ENCODE peak calls at places on chromosomes 13 and 19, in five cellular contexts. One of them, this sample, is unnamed.

GRCh38 chr13:112725346-112726017 is 35.6 kb downstream of the ATP11A start:
- DNase-seq in esophagus muscularis mucosa: no peak
- DNase-seq in upper lobe of left lung: peak; percentile 62
- DNase-seq in tibial nerve: no peak
- DNase-seq in adrenal gland: peak; percentile 76
- DNase-seq in this sample: peak; percentile 74

GRCh38 chr13:77338329-77338728 is 11.4 kb upstream of the MYCBP2 start:
- DNase-seq in esophagus muscularis mucosa: no peak
- DNase-seq in upper lobe of left lung: no peak
- DNase-seq in tibial nerve: no peak
- DNase-seq in adrenal gland: no peak
- DNase-seq in this sample: no peak

GRCh38 chr13:98172570-98173405 is 4.3 kb downstream of the RNF113B start:
- DNase-seq in esophagus muscularis mucosa: no peak
- DNase-seq in upper lobe of left lung: no peak
- DNase-seq in tibial nerve: no peak
- DNase-seq in adrenal gland: no peak
- DNase-seq in this sample: no peak

GRCh38 chr13:35630551-35631275 is 154.2 kb upstream of the MAB21L1 start:
- DNase-seq in esophagus muscularis mucosa: no peak
- DNase-seq in upper lobe of left lung: no peak
- DNase-seq in tibial nerve: no peak
- DNase-seq in adrenal gland: peak; percentile 11
- DNase-seq in this sample: peak; percentile 4

GRCh38 chr19:35095667-35096368 is 19.8 kb upstream of the FXYD3 start:
- DNase-seq in esophagus muscularis mucosa: no peak
- DNase-seq in upper lobe of left lung: no peak
- DNase-seq in tibial nerve: no peak
- DNase-seq in adrenal gland: no peak
- DNase-seq in this sample: no peak

GRCh38 chr13:57629391-57629804 is 2.1 kb upstream of the PCDH17 start:
- DNase-seq in esophagus muscularis mucosa: no peak
- DNase-seq in upper lobe of left lung: no peak
- DNase-seq in tibial nerve: no peak
- DNase-seq in adrenal gland: no peak
- DNase-seq in this sample: no peak

GRCh38 chr19:33905473-33905936 is 108.8 kb downstream of the KCTD15 start:
- DNase-seq in esophagus muscularis mucosa: no peak
- DNase-seq in upper lobe of left lung: no peak
- DNase-seq in tibial nerve: no peak
- DNase-seq in adrenal gland: peak; percentile 13
- DNase-seq in this sample: no peak

GRCh38 chr13:77460195-77460594 is 75.3 kb upstream of the SCEL start:
- DNase-seq in esophagus muscularis mucosa: no peak
- DNase-seq in upper lobe of left lung: peak; percentile 68
- DNase-seq in tibial nerve: peak; percentile 27
- DNase-seq in adrenal gland: peak; percentile 19
- DNase-seq in this sample: no peak

GRCh38 chr13:42219051-42219450 is 52.9 kb upstream of the AKAP11 start:
- DNase-seq in esophagus muscularis mucosa: no peak
- DNase-seq in upper lobe of left lung: no peak
- DNase-seq in tibial nerve: no peak
- DNase-seq in adrenal gland: no peak
- DNase-seq in this sample: no peak

GRCh38 chr19:32018014-32018413 is 327.4 kb upstream of the ZNF507 start:
- DNase-seq in esophagus muscularis mucosa: peak; percentile 72
- DNase-seq in upper lobe of left lung: no peak
- DNase-seq in tibial nerve: peak; percentile 30
- DNase-seq in adrenal gland: peak; percentile 77
- DNase-seq in this sample: no peak

GRCh38 chr19:14367016-14367415 is 14.2 kb upstream of the ADGRE5 start:
- DNase-seq in esophagus muscularis mucosa: no peak
- DNase-seq in upper lobe of left lung: no peak
- DNase-seq in tibial nerve: no peak
- DNase-seq in adrenal gland: no peak
- DNase-seq in this sample: no peak

GRCh38 chr19:51691122-51692064 is 1.7 kb upstream of the SPACA6 start:
- DNase-seq in esophagus muscularis mucosa: peak; percentile 60
- DNase-seq in upper lobe of left lung: no peak
- DNase-seq in tibial nerve: no peak
- DNase-seq in adrenal gland: peak; percentile 46
- DNase-seq in this sample: no peak

GRCh38 chr19:7333198-7334118 is 15.3 kb upstream of the ARHGEF18 start:
- DNase-seq in esophagus muscularis mucosa: no peak
- DNase-seq in upper lobe of left lung: no peak
- DNase-seq in tibial nerve: no peak
- DNase-seq in adrenal gland: peak; percentile 56
- DNase-seq in this sample: no peak

GRCh38 chr13:77298403-77298802 is 28.5 kb downstream of the MYCBP2 start:
- DNase-seq in esophagus muscularis mucosa: no peak
- DNase-seq in upper lobe of left lung: no peak
- DNase-seq in tibial nerve: no peak
- DNase-seq in adrenal gland: no peak
- DNase-seq in this sample: no peak

GRCh38 chr19:55216461-55217198 is 7.3 kb upstream of the PTPRH start:
- DNase-seq in esophagus muscularis mucosa: no peak
- DNase-seq in upper lobe of left lung: peak; percentile 58
- DNase-seq in tibial nerve: peak; percentile 43
- DNase-seq in adrenal gland: peak; percentile 96
- DNase-seq in this sample: peak; percentile 99

GRCh38 chr19:46913852-46914430 is 53.1 kb downstream of the ARHGAP35 start:
- DNase-seq in esophagus muscularis mucosa: no peak
- DNase-seq in upper lobe of left lung: no peak
- DNase-seq in tibial nerve: no peak
- DNase-seq in adrenal gland: no peak
- DNase-seq in this sample: no peak

GRCh38 chr19:11457115-11457514 is 21.7 kb downstream of the PRKCSH start:
- DNase-seq in esophagus muscularis mucosa: no peak
- DNase-seq in upper lobe of left lung: no peak
- DNase-seq in tibial nerve: no peak
- DNase-seq in adrenal gland: peak; percentile 20
- DNase-seq in this sample: no peak

GRCh38 chr13:38905861-38906260 is 84.8 kb downstream of the STOML3 start:
- DNase-seq in esophagus muscularis mucosa: no peak
- DNase-seq in upper lobe of left lung: no peak
- DNase-seq in tibial nerve: no peak
- DNase-seq in adrenal gland: no peak
- DNase-seq in this sample: no peak

GRCh38 chr19:508204-509150 is 1.2 kb downstream of the TPGS1 start:
- DNase-seq in esophagus muscularis mucosa: no peak
- DNase-seq in upper lobe of left lung: no peak
- DNase-seq in tibial nerve: no peak
- DNase-seq in adrenal gland: no peak
- DNase-seq in this sample: no peak

GRCh38 chr19:512548-513365 is 5.5 kb downstream of the TPGS1 start:
- DNase-seq in esophagus muscularis mucosa: no peak
- DNase-seq in upper lobe of left lung: peak; percentile 63
- DNase-seq in tibial nerve: no peak
- DNase-seq in adrenal gland: no peak
- DNase-seq in this sample: no peak

GRCh38 chr19:510606-511100 is 3.4 kb downstream of the TPGS1 start:
- DNase-seq in esophagus muscularis mucosa: no peak
- DNase-seq in upper lobe of left lung: peak; percentile 78
- DNase-seq in tibial nerve: no peak
- DNase-seq in adrenal gland: peak; percentile 69
- DNase-seq in this sample: peak; percentile 90

GRCh38 chr19:513368-514165 is 6.3 kb downstream of the TPGS1 start:
- DNase-seq in esophagus muscularis mucosa: no peak
- DNase-seq in upper lobe of left lung: no peak
- DNase-seq in tibial nerve: no peak
- DNase-seq in adrenal gland: no peak
- DNase-seq in this sample: no peak

GRCh38 chr19:511101-511841 is 4.0 kb downstream of the TPGS1 start:
- DNase-seq in esophagus muscularis mucosa: no peak
- DNase-seq in upper lobe of left lung: peak; percentile 46
- DNase-seq in tibial nerve: no peak
- DNase-seq in adrenal gland: no peak
- DNase-seq in this sample: no peak
- TF ChIP-seq POLR2A in esophagus muscularis mucosa: no peak
- TF ChIP-seq POLR2A in upper lobe of left lung: no peak
- TF ChIP-seq POLR2A in tibial nerve: no peak
- TF ChIP-seq POLR2A in adrenal gland: no peak
- TF ChIP-seq POLR2A in this sample: no peak

DNA sequence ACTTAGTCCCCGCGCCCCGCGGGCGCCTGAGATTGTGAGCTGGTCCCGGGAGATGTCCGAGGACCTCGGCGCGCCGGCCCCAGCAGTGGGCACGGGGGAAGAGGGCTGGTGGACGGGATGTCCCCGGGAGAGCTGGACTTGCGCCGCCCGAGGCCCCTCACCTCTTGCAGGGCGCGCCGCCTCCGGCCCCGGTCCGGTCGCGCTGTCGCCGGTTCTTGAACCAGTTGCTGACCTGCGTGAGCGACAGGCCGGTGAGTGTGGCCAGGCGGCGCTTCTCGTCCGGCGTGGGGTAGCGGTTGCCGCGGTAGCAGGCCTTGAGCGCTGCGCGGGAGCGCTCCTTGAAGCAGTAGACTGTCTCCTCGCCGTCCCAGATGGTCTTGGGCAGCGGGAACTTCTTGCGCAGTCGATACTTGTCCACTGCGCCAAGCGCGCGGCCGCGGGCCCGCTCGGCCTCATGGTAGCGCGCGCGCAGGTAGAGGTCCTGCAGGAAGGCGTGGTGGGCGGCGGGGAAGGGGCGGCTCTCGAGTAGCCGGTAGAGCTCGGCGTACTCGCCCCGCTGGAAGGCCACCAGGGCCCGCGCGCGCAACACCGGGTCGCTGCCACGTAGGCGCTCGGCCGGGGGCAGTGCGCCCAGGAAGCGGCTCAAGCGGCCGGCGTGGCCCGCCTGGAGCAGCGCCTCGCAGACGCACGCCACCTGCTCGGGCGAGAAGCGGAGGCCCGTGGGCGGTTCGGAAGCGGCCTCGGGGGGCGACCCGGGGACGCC is 990 bp downstream of the SIX5 start:
- DNase-seq in esophagus muscularis mucosa: no peak
- DNase-seq in upper lobe of left lung: peak; percentile 73
- DNase-seq in tibial nerve: no peak
- DNase-seq in adrenal gland: peak; percentile 73
- DNase-seq in this sample: peak; percentile 40
- TF ChIP-seq POLR2A in esophagus muscularis mucosa: no peak
- TF ChIP-seq POLR2A in upper lobe of left lung: no peak
- TF ChIP-seq POLR2A in tibial nerve: no peak
- TF ChIP-seq POLR2A in adrenal gland: peak; percentile 55
- TF ChIP-seq POLR2A in this sample: peak; percentile 14

GRCh38 chr19:48954595-48955307 is at the start of gene BAX:
- DNase-seq in esophagus muscularis mucosa: peak; percentile 99
- DNase-seq in upper lobe of left lung: peak; percentile 97
- DNase-seq in tibial nerve: peak; percentile 93
- DNase-seq in adrenal gland: peak; percentile 98
- DNase-seq in this sample: peak; percentile 87
- TF ChIP-seq POLR2A in esophagus muscularis mucosa: peak; percentile 71
- TF ChIP-seq POLR2A in upper lobe of left lung: peak; percentile 81
- TF ChIP-seq POLR2A in tibial nerve: peak; percentile 40
- TF ChIP-seq POLR2A in adrenal gland: peak; percentile 58
- TF ChIP-seq POLR2A in this sample: peak; percentile 25

DNA sequence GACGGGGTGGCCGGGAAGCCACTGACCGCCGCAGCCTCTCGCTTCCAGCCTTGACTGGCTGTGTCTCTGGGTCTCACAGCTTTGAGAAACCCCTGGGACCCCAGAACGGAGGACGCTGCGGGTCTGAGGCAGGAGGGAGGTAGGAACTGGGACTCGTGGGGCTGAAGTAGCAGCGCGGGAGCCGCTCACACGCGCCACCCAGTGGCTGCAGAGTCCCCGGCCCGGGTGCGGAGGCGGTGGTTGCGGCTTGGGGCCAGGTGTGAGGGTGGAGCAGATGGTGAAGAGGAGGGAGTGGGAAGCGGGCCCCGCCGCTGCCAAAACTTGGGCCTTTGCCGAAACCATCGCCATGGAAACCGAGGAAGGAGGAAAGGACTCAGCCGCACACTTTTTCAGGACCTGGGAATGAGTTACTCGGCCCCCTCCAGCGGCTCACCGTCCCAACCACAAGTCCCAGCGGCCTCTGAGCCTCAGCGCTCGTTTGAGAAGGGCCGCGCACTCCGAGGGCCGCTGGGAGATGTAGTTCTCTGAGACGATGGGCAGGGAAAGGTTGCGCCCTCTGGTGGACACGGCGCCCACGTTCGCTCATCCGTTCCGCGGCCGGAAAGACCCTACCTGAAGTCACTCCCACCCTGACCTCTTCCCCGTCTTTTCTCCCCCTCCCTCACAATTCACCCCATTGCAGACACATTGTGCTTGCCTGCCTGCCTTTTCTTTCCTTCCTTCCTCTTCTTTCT is 2.2 kb upstream of the SLC17A7 start:
- DNase-seq in esophagus muscularis mucosa: peak; percentile 98
- DNase-seq in upper lobe of left lung: peak; percentile 96
- DNase-seq in tibial nerve: peak; percentile 92
- DNase-seq in adrenal gland: peak; percentile 95
- DNase-seq in this sample: peak; percentile 95
- TF ChIP-seq POLR2A in esophagus muscularis mucosa: no peak
- TF ChIP-seq POLR2A in upper lobe of left lung: no peak
- TF ChIP-seq POLR2A in tibial nerve: no peak
- TF ChIP-seq POLR2A in adrenal gland: no peak
- TF ChIP-seq POLR2A in this sample: no peak

DNA sequence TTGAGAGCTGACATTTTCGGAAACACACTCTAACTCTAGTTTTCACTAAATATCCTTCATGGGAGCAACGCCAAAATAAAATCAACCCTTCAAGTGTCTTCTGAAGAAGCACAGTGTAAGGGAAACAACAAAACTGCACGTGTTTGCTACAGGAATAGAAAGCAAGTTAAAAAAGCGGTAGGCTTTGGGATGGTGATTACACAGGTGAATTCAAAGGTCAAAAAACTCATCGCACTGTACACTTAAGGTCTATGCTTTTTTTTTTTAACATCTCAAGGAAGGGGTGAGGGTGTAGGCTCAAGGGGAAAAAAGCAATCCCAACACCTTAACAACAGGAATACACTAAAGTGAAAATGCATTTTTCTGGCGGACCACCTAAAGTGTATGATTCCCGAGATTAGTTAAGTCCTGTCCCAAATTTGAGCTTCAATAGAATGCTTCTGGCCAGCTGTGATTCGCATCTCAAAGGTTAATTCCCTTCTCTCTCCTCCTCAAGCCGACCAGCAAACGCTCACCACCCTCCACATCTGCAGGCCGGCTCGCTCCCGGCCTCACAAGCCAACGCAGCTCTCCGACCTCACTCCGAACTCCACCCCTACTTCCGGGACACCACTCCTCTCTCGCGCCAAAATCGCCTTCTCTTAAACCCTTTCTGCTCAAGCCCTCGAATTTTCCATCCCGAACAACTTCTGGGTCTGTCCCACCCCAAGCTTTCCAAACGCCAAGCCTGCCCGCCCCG is 1.1 kb downstream of the ARGLU1 start:
- DNase-seq in esophagus muscularis mucosa: peak; percentile 95
- DNase-seq in upper lobe of left lung: peak; percentile 76
- DNase-seq in tibial nerve: peak; percentile 28
- DNase-seq in adrenal gland: peak; percentile 69
- DNase-seq in this sample: peak; percentile 73
- TF ChIP-seq POLR2A in esophagus muscularis mucosa: peak; percentile 24
- TF ChIP-seq POLR2A in upper lobe of left lung: peak; percentile 22
- TF ChIP-seq POLR2A in tibial nerve: no peak
- TF ChIP-seq POLR2A in adrenal gland: peak; percentile 31
- TF ChIP-seq POLR2A in this sample: peak; percentile 33

This sample was measured in H54.